ENCODE peak calls at places on chromosomes 13 and 19, in eight cellular contexts. E is A549, K is hepatocyte, C is HFFc6, O is heart right ventricle, G is endothelial cell, A is testis, I is AG04450. J is an unnamed sample.

GRCh38 chr13:66200555-66200954 is 1029.6 kb downstream of the PCDH9 start:
- DNase-seq in A (no peak), E (no peak), K (no peak), C (peak), I (no peak), G (no peak), O (no peak), J (no peak)

GRCh38 chr13:64305246-64305645 is 2889.6 kb upstream of the PCDH20 start:
- DNase-seq in E (no peak), I (no peak), O (no peak), K (no peak), A (no peak), C (peak), G (no peak), J (peak)

GRCh38 chr13:51959773-51960172 is 51.5 kb downstream of the ATP7B start:
- DNase-seq in A (no peak), E (no peak), O (no peak), I (no peak), K (peak), C (no peak), G (no peak), J (no peak)

GRCh38 chr13:78589206-78589605 is 14.1 kb downstream of the POU4F1 start:
- DNase-seq in C (no peak), O (peak), G (peak), E (no peak), A (peak), K (peak), I (no peak), J (peak)

GRCh38 chr13:42048323-42048624 is 174 bp upstream of the DGKH start:
- DNase-seq in G (no peak), O (no peak), E (no peak), C (no peak), I (no peak), A (no peak), K (no peak), J (peak)

GRCh38 chr13:22357132-22357531 is 686.3 kb downstream of the FGF9 start:
- DNase-seq in O (no peak), G (no peak), A (no peak), K (no peak), I (no peak), C (no peak), E (no peak), J (no peak)

GRCh38 chr19:13077233-13077632 is 25.4 kb downstream of the LYL1 start:
- DNase-seq in O (no peak), C (no peak), I (no peak), A (no peak), E (no peak), G (no peak), K (no peak), J (no peak)

GRCh38 chr19:28239270-28239669 is 973.7 kb downstream of the UQCRFS1 start:
- DNase-seq in C (no peak), O (no peak), I (no peak), A (peak), K (no peak), E (no peak), G (peak), J (no peak)

GRCh38 chr13:72839831-72840426 is 58.0 kb downstream of the PIBF1 start:
- DNase-seq in A (peak), K (peak), C (peak), I (peak), G (peak), E (peak), O (no peak), J (peak)

GRCh38 chr13:28679628-28680027 is 20.7 kb downstream of the POMP start:
- DNase-seq in C (no peak), A (no peak), G (no peak), K (peak), E (no peak), I (no peak), O (no peak), J (peak)

GRCh38 chr19:38647368-38647965 is at the start of gene ACTN4:
- DNase-seq in I (peak), C (peak), K (peak), A (peak), E (peak), O (peak), G (peak), J (peak)

GRCh38 chr19:16771618-16772017 is 52.0 kb downstream of the NWD1 start:
- DNase-seq in I (peak), O (peak), E (peak), A (peak), G (peak), K (peak), C (peak), J (peak)

GRCh38 chr13:22220186-22221160 is 549.6 kb downstream of the FGF9 start:
- DNase-seq in K (no peak), E (no peak), G (no peak), A (no peak), I (no peak), C (no peak), O (no peak), J (no peak)

GRCh38 chr13:110397445-110397844 is 90.4 kb downstream of the COL4A2 start:
- DNase-seq in E (no peak), C (no peak), A (no peak), I (no peak), G (no peak), O (no peak), K (no peak), J (peak)

GRCh38 chr13:37978680-37979079 is 109.1 kb upstream of the TRPC4 start:
- DNase-seq in E (no peak), K (no peak), O (no peak), A (no peak), G (no peak), C (no peak), I (no peak), J (no peak)

GRCh38 chr13:32585625-32586021 is 629 bp upstream of the PDS5B start:
- DNase-seq in K (peak), E (no peak), G (peak), C (no peak), O (no peak), I (no peak), A (no peak), J (no peak)

GRCh38 chr13:110480161-110480560 is 81.4 kb downstream of the RAB20 start:
- DNase-seq in E (no peak), C (no peak), I (no peak), K (no peak), G (no peak), O (no peak), A (no peak), J (no peak)

GRCh38 chr13:49374585-49375290 is 69.1 kb downstream of the CAB39L start:
- DNase-seq in A (no peak), G (no peak), C (peak), O (no peak), K (no peak), E (no peak), I (peak), J (peak)

GRCh38 chr19:29596885-29597525 is 9.1 kb upstream of the POP4 start:
- DNase-seq in A (no peak), K (peak), O (no peak), G (peak), I (peak), E (no peak), C (peak), J (peak)

GRCh38 chr13:38662362-38662761 is 24.5 kb upstream of the FREM2 start:
- DNase-seq in A (no peak), K (peak), I (peak), C (no peak), G (no peak), E (no peak), O (no peak), J (peak)

GRCh38 chr13:105991622-105992254 is 543.7 kb downstream of the EFNB2 start:
- DNase-seq in E (no peak), A (no peak), I (no peak), C (peak), G (no peak), O (no peak), K (no peak), J (peak)

GRCh38 chr19:30784850-30785459 is 412.8 kb downstream of the ZNF536 start:
- DNase-seq in I (no peak), G (peak), K (peak), A (peak), E (peak), C (no peak), O (peak), J (peak)

GRCh38 chr19:7980635-7981121 is 24.8 kb downstream of the ELAVL1 start:
- DNase-seq in G (no peak), O (no peak), A (no peak), E (no peak), C (no peak), K (no peak), I (no peak), J (no peak)

GRCh38 chr13:35349673-35350278 is 126.7 kb downstream of the MAB21L1 start:
- DNase-seq in O (no peak), K (peak), G (no peak), I (no peak), A (no peak), E (peak), C (no peak), J (peak)

GRCh38 chr19:23440207-23440606 is 44.9 kb upstream of the ZNF91 start:
- DNase-seq in I (no peak), G (no peak), O (no peak), K (no peak), A (no peak), C (no peak), E (peak), J (no peak)

GRCh38 chr13:74280093-74280794 is 146.0 kb upstream of the KLF12 start:
- DNase-seq in E (no peak), A (no peak), I (no peak), G (no peak), O (no peak), K (no peak), C (no peak), J (no peak)

GRCh38 chr13:32947886-32948285 is 68.3 kb upstream of the KL start:
- DNase-seq in A (no peak), C (no peak), G (peak), K (no peak), E (no peak), O (no peak), I (no peak), J (no peak)

GRCh38 chr13:32645854-32646253 is 59.6 kb downstream of the PDS5B start:
- DNase-seq in O (no peak), K (no peak), E (no peak), G (no peak), I (no peak), A (no peak), C (no peak), J (no peak)

GRCh38 chr13:98217597-98217996 is 40.5 kb upstream of the RNF113B start:
- DNase-seq in K (no peak), A (no peak), E (no peak), C (no peak), O (no peak), G (no peak), I (no peak), J (no peak)

GRCh38 chr19:23183251-23183650 is 66.4 kb downstream of the ZNF730 start:
- DNase-seq in I (no peak), A (no peak), O (no peak), K (no peak), E (no peak), C (no peak), G (no peak), J (no peak)

DNA sequence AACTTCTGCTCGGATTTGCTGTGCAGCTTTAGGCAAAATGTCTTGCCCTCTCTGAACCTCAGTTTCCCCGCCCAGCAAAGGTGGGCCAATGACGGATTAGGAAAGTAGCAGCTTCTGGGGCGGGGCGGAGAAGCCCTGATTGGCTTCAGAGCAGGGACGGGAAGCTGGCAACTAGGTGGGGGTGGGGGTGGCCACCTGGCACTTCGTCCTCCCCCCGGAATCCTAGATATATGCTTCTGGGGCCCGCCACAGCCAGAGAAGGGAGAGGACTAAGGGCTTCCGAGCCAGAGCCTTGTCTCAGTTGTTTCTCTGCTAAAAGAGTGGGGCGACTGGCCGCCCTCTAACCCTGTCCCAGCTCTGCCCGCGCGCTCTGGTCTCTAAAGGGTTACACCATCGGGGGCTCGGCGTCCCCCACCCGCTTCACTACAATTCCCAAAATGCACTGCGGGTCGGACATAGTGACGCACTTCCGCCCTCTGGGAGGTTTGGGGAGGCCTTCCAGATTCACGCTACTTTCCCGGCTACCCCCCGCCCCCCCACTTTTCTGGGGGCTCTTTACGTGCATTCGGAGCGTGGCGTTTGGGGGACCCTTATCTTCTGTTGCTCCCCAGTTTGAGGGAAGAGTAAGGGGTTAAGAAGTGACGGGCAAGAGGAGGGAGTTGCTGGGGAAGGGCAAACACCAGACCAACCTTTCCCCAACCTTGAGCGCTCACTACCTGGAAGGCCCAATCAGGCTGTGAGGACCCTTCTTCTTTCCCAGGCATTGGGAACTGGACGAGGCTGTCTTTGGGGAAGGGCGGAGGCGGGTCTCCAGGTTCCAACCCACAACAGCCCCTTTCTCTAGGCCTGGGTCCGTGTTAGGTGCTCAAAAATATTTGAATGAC is 728 bp upstream of the IRF2BP1 start:
- DNase-seq in O (peak), G (peak), I (peak), A (peak), K (peak), C (peak), E (peak), J (peak)
- TF ChIP-seq CTCF in O (no peak), G (no peak), I (no peak), A (no peak), K (no peak), C (no peak), E (no peak), J (no peak)

DNA sequence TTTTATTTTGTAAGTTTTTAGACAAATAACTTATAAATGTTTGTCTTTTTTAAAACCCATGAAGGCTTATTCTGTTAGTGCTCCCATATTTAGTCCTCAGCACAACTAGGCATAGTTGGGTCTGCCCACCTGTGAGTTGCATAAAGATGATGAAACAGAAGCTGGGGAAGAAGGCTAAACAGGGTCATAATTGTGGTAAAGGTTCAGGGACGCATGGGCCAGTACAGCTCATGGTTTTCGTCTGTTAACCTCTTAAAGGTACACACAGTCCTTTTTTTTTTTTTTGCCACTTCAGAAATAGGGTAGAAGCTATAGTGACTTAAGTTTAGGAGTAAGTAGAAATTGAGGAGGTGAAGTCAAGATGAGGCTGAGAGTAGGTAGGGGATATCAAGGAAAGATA is 58.3 kb downstream of the TM9SF2 start:
- DNase-seq in K (no peak), E (no peak), A (no peak), O (no peak), G (no peak), C (no peak), I (no peak), J (no peak)
- TF ChIP-seq CTCF in K (no peak), E (no peak), A (no peak), O (no peak), G (no peak), C (no peak), I (no peak), J (no peak)

DNA sequence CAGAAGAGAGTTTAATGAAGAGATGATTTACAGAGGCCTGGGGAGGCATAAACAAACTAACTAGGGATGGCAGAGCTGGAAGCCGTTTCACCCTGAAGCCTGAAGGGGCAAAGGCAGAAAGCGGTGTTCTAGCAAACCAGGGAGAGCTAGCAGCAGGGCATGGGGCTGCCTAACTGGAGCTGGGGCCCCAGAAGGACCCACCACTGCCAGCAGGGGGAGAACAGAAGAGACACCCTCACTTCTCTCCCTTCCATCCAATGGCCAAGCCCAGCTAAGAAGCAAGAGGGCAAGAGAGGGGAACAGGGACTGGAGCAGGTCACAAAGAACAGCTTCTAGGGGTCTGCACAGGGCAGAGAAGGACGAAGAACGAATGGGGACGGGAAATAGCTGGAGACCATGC is 195.5 kb downstream of the KATNAL1 start:
- DNase-seq in C (no peak), A (no peak), K (no peak), O (no peak), G (no peak), E (peak), I (no peak), J (peak)
- TF ChIP-seq CTCF in C (peak), A (no peak), K (peak), O (no peak), G (no peak), E (no peak), I (peak), J (no peak)

GRCh38 chr19:57651654-57651996 is 17.1 kb upstream of the ZSCAN4 start:
- DNase-seq in G (no peak), E (no peak), O (no peak), C (no peak), K (no peak), A (no peak), I (no peak), J (no peak)
- TF ChIP-seq CTCF in G (no peak), E (no peak), O (no peak), C (no peak), K (peak), A (no peak), I (peak), J (no peak)

GRCh38 chr13:112873851-112874750 is 94.9 kb upstream of the MCF2L start:
- DNase-seq in E (peak), C (peak), O (peak), G (peak), A (peak), K (peak), I (peak), J (peak)
- TF ChIP-seq CTCF in E (peak), C (peak), O (peak), G (peak), A (peak), K (peak), I (peak), J (peak)

DNA sequence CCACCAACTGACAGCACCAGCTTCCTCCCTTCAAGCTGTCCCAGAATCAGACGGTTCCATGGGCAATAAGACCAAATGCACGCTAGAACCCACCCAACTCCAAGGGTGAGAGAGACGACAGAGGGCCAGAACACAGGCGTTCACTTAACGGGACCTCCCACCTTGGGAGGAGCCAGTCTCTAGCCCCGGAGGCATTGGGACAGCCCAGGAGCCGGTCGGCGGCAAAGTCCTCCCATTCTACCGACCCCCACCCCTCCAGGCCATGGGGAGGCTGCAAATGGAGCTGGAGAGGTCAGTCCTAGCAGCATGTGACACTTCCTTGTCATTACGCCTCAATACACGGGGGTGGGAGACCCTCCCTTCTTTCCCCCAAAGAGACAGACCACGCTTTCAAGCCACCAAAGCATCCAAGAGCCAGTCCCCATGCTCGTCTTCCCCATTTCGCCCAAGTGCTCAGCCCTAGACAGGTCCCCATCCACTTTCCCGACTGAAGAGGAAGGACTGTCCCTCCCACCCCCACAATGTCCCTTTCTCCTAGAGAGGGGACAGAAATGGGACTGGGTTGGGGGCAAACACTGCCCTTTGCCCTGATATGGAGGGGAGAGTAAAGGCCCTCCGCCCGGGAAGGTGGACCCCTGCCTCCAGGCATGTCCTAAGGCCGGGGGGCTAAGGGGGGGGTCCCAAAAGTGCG is 967 bp downstream of the KHSRP start:
- DNase-seq in G (peak), C (peak), E (peak), I (no peak), O (no peak), K (peak), A (peak), J (peak)
- TF ChIP-seq CTCF in G (no peak), C (no peak), E (no peak), I (no peak), O (no peak), K (no peak), A (no peak), J (no peak)

GRCh38 chr19:48714759-48715261 is 4.7 kb downstream of the MAMSTR start:
- DNase-seq in O (no peak), E (no peak), A (no peak), C (no peak), K (no peak), I (no peak), G (no peak), J (no peak)

GRCh38 chr19:48713864-48714755 is 5.4 kb downstream of the MAMSTR start:
- DNase-seq in O (peak), C (peak), I (peak), K (peak), E (peak), A (peak), G (peak), J (peak)

GRCh38 chr19:48711106-48711662 is 8.3 kb downstream of the MAMSTR start:
- DNase-seq in K (no peak), A (no peak), E (no peak), C (no peak), G (no peak), O (no peak), I (no peak), J (no peak)

GRCh38 chr19:48715276-48715675 is 4.2 kb downstream of the MAMSTR start:
- DNase-seq in O (no peak), A (no peak), E (no peak), G (no peak), I (no peak), C (no peak), K (no peak), J (no peak)

GRCh38 chr19:48713041-48713863 is 6.3 kb downstream of the MAMSTR start:
- DNase-seq in I (no peak), E (peak), K (peak), O (no peak), A (no peak), C (no peak), G (peak), J (peak)
- TF ChIP-seq CTCF in I (peak), E (no peak), K (no peak), O (no peak), A (no peak), C (peak), G (no peak), J (no peak)

DNA sequence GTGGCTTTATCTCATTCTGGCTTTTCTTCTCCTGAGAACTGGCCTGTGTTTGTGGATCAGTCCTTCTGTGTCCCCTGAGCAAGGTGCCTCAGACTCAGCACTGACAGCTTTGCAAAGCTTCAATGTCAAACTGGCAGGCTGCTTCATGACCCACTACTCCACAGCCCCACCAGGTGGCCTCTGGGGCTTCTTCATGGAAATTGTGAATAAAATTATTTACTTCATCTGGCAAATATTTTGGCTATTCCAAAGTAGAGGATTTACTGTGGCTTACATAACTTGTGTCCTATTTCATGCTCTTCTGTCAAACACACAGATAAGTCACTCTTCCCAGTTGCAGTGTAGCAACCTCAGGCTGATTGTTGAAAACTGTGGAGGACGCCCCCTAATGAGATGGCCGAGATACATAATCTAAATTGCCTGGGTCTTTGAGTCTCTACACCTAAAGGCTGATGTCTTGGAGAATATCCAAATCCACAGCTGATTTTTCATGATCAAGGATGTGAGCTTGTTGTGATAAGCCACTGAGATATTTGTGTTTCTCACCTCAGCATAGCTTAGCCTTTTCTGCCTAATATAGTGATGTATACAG is 721.9 kb upstream of the SLC10A2 start:
- DNase-seq in E (no peak), G (peak), I (no peak), K (peak), C (no peak), O (peak), A (peak), J (peak)
- TF ChIP-seq CTCF in E (no peak), G (peak), I (no peak), K (peak), C (no peak), O (peak), A (no peak), J (peak)

J was measured in MCF 10A.